ENCODE peak calls at places on chromosomes 16 and 17, in eight cellular contexts. I is A549, S is HCT116, C is HepG2, N is SK-N-SH, K is H1, V is K562, P is GM12878. W is an unnamed sample.

GRCh38 chr16:78594191-78594590 is 494.7 kb downstream of the WWOX start:
- DNase-seq in I (no peak), S (no peak), V (no peak), K (no peak), C (no peak), P (no peak), N (no peak), W (no peak)

GRCh38 chr16:82004651-82005490 is 6.4 kb downstream of the SDR42E1 start:
- DNase-seq in I (no peak), N (peak; percentile 33), V (no peak), C (no peak), K (no peak), S (no peak), P (no peak), W (peak; percentile 44)

GRCh38 chr16:15606521-15607220 is 36.3 kb downstream of the MARF1 start:
- DNase-seq in C (no peak), P (no peak), K (no peak), N (no peak), S (no peak), V (no peak), I (no peak), W (no peak)

GRCh38 chr17:28498652-28499365 is 7.3 kb upstream of the FOXN1 start:
- DNase-seq in N (no peak), P (no peak), I (no peak), V (no peak), S (no peak), C (no peak), K (no peak), W (no peak)

GRCh38 chr17:43974541-43975315 is 21.0 kb upstream of the PYY start:
- DNase-seq in V (no peak), S (no peak), I (no peak), C (no peak), N (peak; percentile 82), P (no peak), K (no peak), W (no peak)

GRCh38 chr16:52547001-52547833 is at the start of gene TOX3:
- DNase-seq in K (no peak), S (no peak), N (peak; percentile 48), I (no peak), P (no peak), V (no peak), C (no peak), W (no peak)

GRCh38 chr16:10731790-10732189 is 11.9 kb upstream of the NUBP1 start:
- DNase-seq in V (no peak), C (no peak), K (no peak), N (no peak), S (no peak), I (no peak), P (no peak), W (no peak)

GRCh38 chr17:9472541-9472940 is 103.1 kb downstream of the STX8 start:
- DNase-seq in K (no peak), S (no peak), N (no peak), V (no peak), P (no peak), I (no peak), C (no peak), W (peak; percentile 57)

GRCh38 chr17:32627233-32628008 is 140.6 kb downstream of the CDK5R1 start:
- DNase-seq in P (no peak), C (no peak), K (peak; percentile 41), S (no peak), N (peak; percentile 13), V (no peak), I (no peak), W (no peak)

GRCh38 chr16:6611535-6611934 is 721.1 kb upstream of the RBFOX1 start:
- DNase-seq in N (no peak), P (no peak), K (peak; percentile 7), S (no peak), V (peak; percentile 10), C (no peak), I (peak; percentile 2), W (no peak)

GRCh38 chr16:15641753-15642556 is 999 bp downstream of the MARF1 start:
- DNase-seq in V (no peak), K (no peak), P (no peak), N (no peak), I (no peak), C (no peak), S (no peak), W (no peak)

DNA sequence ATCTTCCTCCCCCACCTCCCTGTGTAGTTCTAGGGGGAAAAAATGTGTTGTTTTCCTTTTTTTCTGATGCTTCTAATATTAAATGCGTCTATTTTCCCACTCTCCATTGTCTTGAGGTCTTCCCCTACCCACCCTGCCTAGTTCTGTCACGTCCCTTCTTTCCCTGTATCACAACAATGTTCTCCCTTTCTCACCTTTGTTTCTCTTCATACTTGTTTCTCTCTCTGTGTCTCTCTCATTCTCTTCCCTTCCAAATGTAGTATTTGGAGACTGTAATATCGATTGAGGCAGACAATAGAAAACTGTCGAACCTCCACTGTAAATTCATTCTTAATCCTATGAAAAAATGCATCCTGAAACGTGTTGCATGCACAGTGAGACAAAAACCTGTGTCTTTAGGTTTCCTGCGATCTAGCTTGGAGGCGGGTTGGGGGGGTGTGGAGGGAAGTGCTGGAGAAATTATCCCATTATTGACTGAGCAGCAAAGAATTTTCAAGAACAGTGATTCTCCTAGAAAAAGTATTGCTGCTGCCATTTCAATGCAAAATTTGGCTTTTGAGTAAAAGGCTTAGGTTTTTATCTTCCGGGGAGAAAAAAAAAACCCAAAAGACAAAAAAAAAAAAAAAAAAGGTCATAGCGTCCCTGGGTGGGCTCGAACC is 1.3 kb upstream of the PSMB3 start:
- DNase-seq in V (no peak), S (no peak), K (no peak), P (no peak), I (peak; percentile 61), C (no peak), N (peak; percentile 39), W (no peak)
- TF ChIP-seq MAX in V (no peak), S (no peak), K (no peak), P (no peak), I (no peak), C (no peak), N (no peak), W (no peak)

GRCh38 chr16:66923247-66923851 is 2.0 kb downstream of the RRAD start:
- DNase-seq in S (no peak), C (no peak), P (no peak), V (no peak), K (no peak), I (no peak), N (no peak), W (no peak)

GRCh38 chr16:66924527-66925321 is 611 bp downstream of the RRAD start:
- DNase-seq in C (no peak), N (peak; percentile 94), K (no peak), I (no peak), S (no peak), P (no peak), V (peak; percentile 92), W (no peak)

GRCh38 chr16:66921758-66922450 is 3.2 kb upstream of the CDH16 start:
- DNase-seq in K (no peak), I (no peak), C (no peak), N (no peak), S (no peak), P (no peak), V (no peak), W (no peak)

GRCh38 chr16:66925322-66925840 is at the start of gene RRAD:
- DNase-seq in V (peak; percentile 75), K (no peak), P (no peak), I (no peak), C (no peak), S (no peak), N (no peak), W (peak; percentile 11)

GRCh38 chr16:66923866-66924265 is 1.5 kb downstream of the RRAD start:
- DNase-seq in V (no peak), C (no peak), P (no peak), S (no peak), I (no peak), N (no peak), K (no peak), W (no peak)
- H3K4me2 ChIP-seq in V (no peak overlapping the region), C (no peak overlapping the region), P (no peak overlapping the region), S (no peak overlapping the region), I (no peak overlapping the region), N (no peak overlapping the region), K (no peak overlapping the region), W (no peak overlapping the region)

DNA sequence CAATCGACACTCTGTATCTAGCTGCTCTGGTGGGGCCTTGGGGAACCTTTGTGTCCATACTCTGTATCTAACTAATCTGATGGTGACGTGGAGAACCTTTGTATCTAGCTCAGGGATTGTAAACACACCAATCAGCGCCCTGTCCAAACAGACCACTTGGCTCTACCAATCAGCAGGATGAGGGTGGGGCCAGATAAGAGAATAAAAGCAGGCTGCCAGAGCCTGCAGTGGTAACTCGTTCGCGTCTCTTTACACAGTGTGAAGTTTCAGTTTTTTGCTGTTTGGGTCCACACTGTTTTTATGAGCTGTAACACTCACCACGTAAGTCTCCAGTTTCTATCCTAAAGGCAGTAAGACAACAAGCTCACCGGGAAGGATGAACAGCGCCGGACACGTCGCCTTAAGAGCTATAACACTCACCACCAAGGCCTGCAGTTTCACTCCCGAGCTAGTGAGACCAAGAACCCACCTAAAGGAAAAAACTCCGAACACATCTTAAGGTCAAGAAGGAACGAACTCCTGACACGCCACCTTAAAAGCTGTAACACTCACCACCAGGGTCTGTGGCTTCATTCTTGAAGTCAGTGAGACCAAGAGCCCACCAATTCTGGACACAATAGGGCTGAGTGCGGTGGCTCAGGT is 64.6 kb downstream of the KPNA2 start:
- DNase-seq in S (no peak), P (no peak), N (no peak), K (no peak), V (no peak), I (no peak), C (peak; percentile 48), W (no peak)
- TF ChIP-seq MAX in S (no peak), P (no peak), N (no peak), K (no peak), V (no peak), I (no peak), C (no peak), W (no peak)

DNA sequence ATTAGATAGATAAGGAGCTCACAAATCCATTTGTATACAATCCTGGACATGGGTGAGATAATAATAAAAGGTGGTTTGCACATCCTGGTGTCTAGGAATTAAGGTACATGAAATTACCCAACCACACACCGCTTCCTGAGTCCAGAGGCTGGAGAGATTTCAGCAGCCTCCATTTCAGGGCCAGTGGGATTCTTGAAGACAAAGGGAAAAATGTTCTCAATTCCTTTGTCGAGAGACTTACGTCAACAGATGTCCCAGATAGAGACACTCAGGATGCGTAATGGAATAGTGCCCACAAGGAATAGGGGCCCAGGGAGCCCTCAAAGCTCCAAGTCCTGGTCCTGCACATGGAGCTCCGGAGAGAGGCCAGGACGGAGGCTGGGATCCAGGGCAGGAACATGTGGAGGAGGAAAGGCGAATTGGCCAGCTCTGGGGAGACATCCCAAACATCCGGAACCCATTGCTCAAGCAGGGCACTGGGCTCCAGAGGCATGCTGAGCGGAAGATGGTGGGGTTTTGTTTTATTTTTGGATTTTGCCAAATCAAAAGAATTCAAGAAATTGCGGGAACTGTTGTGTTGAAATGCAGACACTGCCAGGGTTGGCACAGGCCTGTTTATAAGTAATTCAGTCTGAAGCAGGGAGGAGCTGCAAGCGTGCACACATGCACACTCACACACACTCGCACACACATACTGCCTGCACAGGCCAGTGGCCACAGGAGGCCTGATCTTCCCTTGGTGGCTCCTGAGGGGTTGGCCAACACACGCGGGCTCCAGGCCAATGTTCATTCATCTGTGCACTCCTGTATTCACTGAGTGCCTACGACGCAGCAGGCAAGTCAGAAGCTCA is 97.2 kb downstream of the NOG start:
- DNase-seq in C (no peak), I (no peak), N (no peak), V (no peak), K (no peak), S (no peak), P (no peak), W (no peak)
- H3K4me2 ChIP-seq in C (no peak overlapping the region), I (no peak overlapping the region), N (no peak overlapping the region), V (no peak overlapping the region), K (no peak overlapping the region), S (no peak overlapping the region), P (no peak overlapping the region), W (no peak overlapping the region)